ENCODE peak calls at places on chromosomes 2 and 18, in six cellular contexts. G is cardiac muscle cell, U is lower lobe of right lung, I is colonic mucosa, S is MM.1S, C is Peyer's patch. X is an unnamed sample. For H3K4me1, the result is how much of the 10 kb centered on the place peaks cover.

GRCh38 chr2:190929919-190930318 is 49.3 kb downstream of the GLS start:
- DNase-seq in C (no peak), S (no peak), G (no peak), U (no peak), I (no peak), X (no peak)

GRCh38 chr18:21074336-21075323 is 37.0 kb downstream of the ROCK1 start:
- DNase-seq in I (no peak), G (no peak), C (no peak), U (no peak), S (no peak), X (no peak)

GRCh38 chr18:67265464-67266245 is 250.9 kb downstream of the DSEL start:
- DNase-seq in S (no peak), G (no peak), I (no peak), U (no peak), C (no peak), X (no peak)

GRCh38 chr18:61635901-61636528 is 256.8 kb downstream of the RNF152 start:
- DNase-seq in I (peak), U (peak), S (peak), C (peak), G (peak), X (peak)

GRCh38 chr18:22145160-22145559 is 24.2 kb upstream of the GATA6 start:
- DNase-seq in U (no peak), G (no peak), C (no peak), S (no peak), I (no peak), X (no peak)

GRCh38 chr2:19982268-19982667 is 7.6 kb downstream of the WDR35 start:
- DNase-seq in U (no peak), C (no peak), S (no peak), I (no peak), G (no peak), X (no peak)

GRCh38 chr2:133566967-133567645 is 1.2 kb downstream of the NCKAP5 start:
- DNase-seq in C (peak), G (peak), U (peak), I (peak), S (no peak), X (peak)

GRCh38 chr2:7780345-7780744 is 863.1 kb downstream of the RNF144A start:
- DNase-seq in U (no peak), C (no peak), G (no peak), S (no peak), I (no peak), X (no peak)

GRCh38 chr2:234691968-234692955 is 195.4 kb upstream of the ARL4C start:
- DNase-seq in C (no peak), G (no peak), U (no peak), I (no peak), S (no peak), X (no peak)

GRCh38 chr2:232042911-232043564 is 81.5 kb downstream of the DIS3L2 start:
- DNase-seq in S (no peak), U (no peak), G (no peak), C (no peak), I (no peak), X (no peak)

GRCh38 chr2:8061219-8061618 is 620.6 kb upstream of the ID2 start:
- DNase-seq in G (no peak), S (no peak), I (no peak), U (no peak), C (no peak), X (no peak)

GRCh38 chr2:219104107-219105050 is 43.7 kb upstream of the IHH start:
- DNase-seq in U (no peak), G (peak), I (no peak), C (no peak), S (peak), X (no peak)

GRCh38 chr2:44803100-44803424 is 138.4 kb upstream of the SIX3 start:
- DNase-seq in I (no peak), C (no peak), U (no peak), G (no peak), S (no peak), X (no peak)

GRCh38 chr2:226773291-226773690 is 26.3 kb downstream of the IRS1 start:
- DNase-seq in I (no peak), C (no peak), U (no peak), S (no peak), G (no peak), X (no peak)

GRCh38 chr2:198901894-198902293 is 555.8 kb downstream of the SATB2 start:
- DNase-seq in G (no peak), U (no peak), S (no peak), C (no peak), I (no peak), X (no peak)

GRCh38 chr2:70499253-70499652 is 54.4 kb downstream of the TGFA start:
- DNase-seq in I (no peak), U (no peak), S (no peak), G (no peak), C (no peak), X (no peak)

GRCh38 chr18:73891572-73892421 is 255.8 kb downstream of the FBXO15 start:
- DNase-seq in S (no peak), G (no peak), U (no peak), I (no peak), C (no peak), X (no peak)

GRCh38 chr2:98654702-98655488 is 46.5 kb downstream of the UNC50 start:
- DNase-seq in U (no peak), I (no peak), C (no peak), G (no peak), S (no peak), X (no peak)

GRCh38 chr2:160073284-160073888 is 11.0 kb upstream of the PLA2R1 start:
- DNase-seq in C (no peak), U (no peak), S (no peak), G (no peak), I (no peak), X (no peak)

GRCh38 chr2:43033466-43034241 is 192.8 kb downstream of the ZFP36L2 start:
- DNase-seq in C (peak), U (no peak), G (no peak), S (no peak), I (no peak), X (no peak)

GRCh38 chr2:43032894-43033270 is 193.5 kb downstream of the ZFP36L2 start:
- DNase-seq in G (no peak), S (no peak), U (no peak), I (no peak), C (peak), X (no peak)

GRCh38 chr2:43030551-43031025 is 195.8 kb downstream of the ZFP36L2 start:
- DNase-seq in I (no peak), U (no peak), G (no peak), C (peak), S (no peak), X (no peak)

GRCh38 chr2:43031471-43032224 is 194.8 kb downstream of the ZFP36L2 start:
- DNase-seq in S (no peak), I (no peak), G (no peak), C (peak), U (no peak), X (no peak)

DNA sequence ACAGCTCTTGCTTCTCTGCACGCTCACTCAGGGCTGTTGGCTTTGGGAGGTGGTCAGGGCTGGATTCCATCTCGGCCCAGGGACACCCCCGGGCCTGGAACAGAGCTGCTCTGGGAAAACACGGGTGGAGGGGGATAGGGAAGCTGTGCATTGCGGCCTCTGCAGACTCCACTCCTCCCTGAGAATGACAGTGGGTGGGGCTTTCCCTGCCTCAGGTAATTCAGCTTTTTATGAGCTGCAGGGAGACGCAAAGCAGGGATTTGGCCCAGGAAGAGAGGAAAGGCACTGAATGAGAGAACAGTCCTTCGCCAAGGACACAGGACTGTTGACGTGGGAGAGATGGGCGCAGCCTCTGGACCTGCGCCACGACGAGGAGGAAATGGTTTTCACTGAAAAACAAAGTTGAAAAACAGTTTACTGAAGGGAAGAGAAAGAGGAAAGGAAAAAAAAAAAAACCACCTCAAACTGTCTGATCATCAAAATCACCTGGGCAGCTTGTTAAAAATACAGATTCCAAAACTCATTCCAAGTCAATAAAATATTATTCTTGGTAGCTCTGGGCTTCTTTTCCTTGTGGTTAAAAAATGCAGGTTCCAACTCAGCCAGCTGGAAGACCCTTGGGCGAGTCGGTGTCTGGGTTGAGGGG is 194.0 kb downstream of the ZFP36L2 start:
- DNase-seq in C (peak), G (no peak), U (no peak), S (no peak), I (peak), X (peak)
- H3K27ac ChIP-seq in C (no peak), G (no peak), U (peak), S (no peak), I (peak), X (peak)

DNA sequence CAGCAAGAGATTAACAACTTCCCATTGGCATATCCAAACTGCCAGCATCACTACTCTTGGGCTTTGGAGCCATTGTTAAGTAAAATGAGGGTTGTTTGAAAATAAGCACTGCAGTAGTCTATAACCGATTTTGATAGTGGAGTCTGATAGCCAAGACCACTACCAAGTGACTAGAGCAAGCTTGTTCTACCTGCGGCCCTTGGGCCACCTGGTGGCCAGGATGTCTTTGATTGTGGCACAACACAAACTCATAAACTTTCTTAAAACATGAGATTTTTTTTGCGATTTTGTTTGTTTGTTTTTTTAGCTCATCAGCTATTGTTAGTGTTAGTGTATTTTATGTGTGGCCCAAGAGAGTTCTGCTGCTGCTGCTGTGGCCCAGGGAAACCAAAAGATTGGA is 11.0 kb downstream of the UBE2E3 start:
- DNase-seq in G (no peak), S (no peak), U (no peak), C (no peak), I (no peak), X (no peak)
- TF ChIP-seq CTCF in G (no peak), S (peak), U (no peak), C (no peak), I (no peak), X (no peak)

DNA sequence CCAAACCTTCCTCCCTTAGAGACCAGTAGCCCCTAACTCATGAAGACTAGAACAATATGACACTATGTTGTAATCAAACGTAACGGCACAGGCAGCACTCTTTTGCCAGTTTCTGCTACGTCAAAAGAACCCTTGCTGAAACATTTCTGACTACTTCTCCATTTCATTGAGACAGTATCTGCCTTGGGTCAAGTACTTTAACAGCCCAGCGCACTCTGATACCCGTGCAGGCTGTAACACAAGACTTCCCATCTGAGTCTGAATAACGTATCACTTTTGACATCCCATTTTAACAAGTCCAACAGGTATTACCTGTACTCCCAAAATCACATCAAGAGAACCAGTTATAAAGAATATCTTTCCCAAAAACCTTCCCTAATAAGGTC is 38.4 kb downstream of the TBC1D8 start:
- DNase-seq in U (no peak), C (no peak), I (no peak), S (no peak), G (no peak), X (no peak)
- H3K4me1 ChIP-seq in U (half or more), C (under half), I (under half), S (under half), G (half or more), X (half or more)

GRCh38 chr18:1034971-1035370 is 130.3 kb downstream of the ADCYAP1 start:
- DNase-seq in U (no peak), S (no peak), G (no peak), I (no peak), C (no peak), X (no peak)

GRCh38 chr18:1037766-1038165 is 133.1 kb downstream of the ADCYAP1 start:
- DNase-seq in U (no peak), G (no peak), C (no peak), S (no peak), I (no peak), X (no peak)

GRCh38 chr18:1039421-1039820 is 134.8 kb downstream of the ADCYAP1 start:
- DNase-seq in I (no peak), C (no peak), U (no peak), S (no peak), G (no peak), X (no peak)

DNA sequence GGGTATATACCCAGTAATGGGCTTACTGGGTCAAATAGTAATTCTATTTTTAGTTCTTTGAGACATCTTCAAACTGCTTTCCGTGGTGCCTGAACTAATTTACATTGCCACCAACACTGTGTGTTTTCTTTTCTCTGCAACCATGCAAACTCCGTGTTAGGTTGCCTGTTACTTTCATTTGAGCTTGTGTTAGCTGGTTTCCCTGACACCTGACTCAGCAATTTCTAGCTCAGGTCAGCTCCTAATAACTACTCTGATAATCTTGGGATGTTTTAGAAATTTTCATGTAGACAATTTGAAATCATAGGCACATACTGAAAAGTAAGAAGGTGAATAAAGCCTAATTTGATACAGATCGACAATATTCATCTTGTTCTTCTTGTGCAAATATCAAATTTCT is 132.3 kb downstream of the ADCYAP1 start:
- DNase-seq in G (no peak), U (no peak), I (no peak), S (peak), C (no peak), X (no peak)
- H3K27ac ChIP-seq in G (no peak), U (no peak), I (no peak), S (no peak), C (no peak), X (no peak)

GRCh38 chr2:132424526-132425121 is 8.0 kb downstream of the GPR39 start:
- DNase-seq in I (peak), S (no peak), U (no peak), C (no peak), G (no peak), X (no peak)
- TF ChIP-seq CTCF in I (no peak), S (no peak), U (no peak), C (no peak), G (no peak), X (no peak)

X was measured in stomach.